ENCODE peak calls at places on chromosomes 2 and 18, in six cellular contexts. One of them, this sample, is unnamed.

GRCh38 chr2:19851116-19851515 is 50.7 kb downstream of the TTC32 start:
- DNase-seq in K562: no peak
- DNase-seq in HepG2: no peak
- DNase-seq in H1: peak
- DNase-seq in HCT116: no peak
- DNase-seq in SK-N-SH: no peak
- DNase-seq in this sample: no peak

GRCh38 chr2:230416061-230416721 is at the start of gene SP100:
- DNase-seq in K562: peak
- DNase-seq in HepG2: peak
- DNase-seq in H1: no peak
- DNase-seq in HCT116: peak
- DNase-seq in SK-N-SH: no peak
- DNase-seq in this sample: peak

GRCh38 chr2:112182581-112183034 is 44.4 kb downstream of the FBLN7 start:
- DNase-seq in K562: no peak
- DNase-seq in HepG2: no peak
- DNase-seq in H1: no peak
- DNase-seq in HCT116: no peak
- DNase-seq in SK-N-SH: no peak
- DNase-seq in this sample: no peak

GRCh38 chr2:144516981-144517824 is 2.7 kb downstream of the ZEB2 start:
- DNase-seq in K562: peak
- DNase-seq in HepG2: no peak
- DNase-seq in H1: peak
- DNase-seq in HCT116: no peak
- DNase-seq in SK-N-SH: peak
- DNase-seq in this sample: no peak

GRCh38 chr2:88058226-88058625 is 2.6 kb upstream of the KRCC1 start:
- DNase-seq in K562: no peak
- DNase-seq in HepG2: no peak
- DNase-seq in H1: no peak
- DNase-seq in HCT116: no peak
- DNase-seq in SK-N-SH: no peak
- DNase-seq in this sample: no peak

GRCh38 chr2:97766567-97766966 is 53.2 kb downstream of the ZAP70 start:
- DNase-seq in K562: no peak
- DNase-seq in HepG2: no peak
- DNase-seq in H1: no peak
- DNase-seq in HCT116: no peak
- DNase-seq in SK-N-SH: no peak
- DNase-seq in this sample: no peak

GRCh38 chr18:13381907-13382682 is 163.5 kb downstream of the LDLRAD4 start:
- DNase-seq in K562: no peak
- DNase-seq in HepG2: no peak
- DNase-seq in H1: no peak
- DNase-seq in HCT116: no peak
- DNase-seq in SK-N-SH: peak
- DNase-seq in this sample: no peak

GRCh38 chr2:33518200-33518599 is 41.8 kb downstream of the RASGRP3 start:
- DNase-seq in K562: no peak
- DNase-seq in HepG2: no peak
- DNase-seq in H1: no peak
- DNase-seq in HCT116: no peak
- DNase-seq in SK-N-SH: no peak
- DNase-seq in this sample: no peak

DNA sequence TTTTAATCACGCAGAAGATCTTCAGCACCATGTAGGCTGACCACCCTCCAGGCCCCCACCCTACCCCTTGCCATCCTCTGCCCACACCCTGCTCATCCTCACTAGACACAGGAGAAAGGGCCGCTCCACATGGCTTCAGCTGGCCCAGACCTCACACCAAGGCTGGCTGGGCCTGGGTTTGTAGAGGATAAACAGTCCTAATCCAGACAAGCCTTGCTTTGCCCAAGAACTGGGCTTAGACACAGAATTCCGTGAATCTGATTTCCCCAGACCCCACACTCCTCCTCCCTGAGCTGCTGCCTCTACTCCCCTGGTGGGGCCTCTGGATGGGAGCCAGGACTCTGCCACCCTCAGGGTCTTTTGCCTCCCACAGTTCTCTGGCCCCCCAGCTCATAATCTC is 185.3 kb downstream of the CYP26B1 start:
- DNase-seq in K562: no peak
- DNase-seq in HepG2: no peak
- DNase-seq in H1: no peak
- DNase-seq in HCT116: no peak
- DNase-seq in SK-N-SH: no peak
- DNase-seq in this sample: no peak
- TF ChIP-seq JUND in K562: no peak
- TF ChIP-seq JUND in HepG2: no peak
- TF ChIP-seq JUND in H1: no peak
- TF ChIP-seq JUND in HCT116: no peak
- TF ChIP-seq JUND in SK-N-SH: no peak
- TF ChIP-seq JUND in this sample: no peak

DNA sequence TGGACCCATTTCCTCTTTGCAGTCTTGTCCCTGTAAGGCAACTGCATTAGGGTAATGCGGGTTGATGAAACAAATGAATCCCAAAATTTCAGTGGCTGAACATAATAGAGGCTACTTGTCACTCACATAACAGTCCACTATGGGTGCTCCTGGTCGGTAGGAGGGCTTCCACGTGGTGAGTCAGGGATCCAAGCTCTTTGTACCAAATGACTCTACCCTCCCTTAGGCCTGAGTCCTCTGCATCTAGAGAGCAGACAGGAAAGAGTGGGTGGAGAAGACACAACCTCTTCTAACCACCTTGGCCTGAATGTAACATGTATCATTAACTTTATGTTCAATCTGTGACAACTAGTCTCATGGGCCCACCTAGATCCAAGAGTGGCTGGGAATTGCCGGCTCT is 86.2 kb upstream of the HAAO start:
- DNase-seq in K562: no peak
- DNase-seq in HepG2: no peak
- DNase-seq in H1: no peak
- DNase-seq in HCT116: no peak
- DNase-seq in SK-N-SH: no peak
- DNase-seq in this sample: no peak
- TF ChIP-seq JUND in K562: no peak
- TF ChIP-seq JUND in HepG2: no peak
- TF ChIP-seq JUND in H1: no peak
- TF ChIP-seq JUND in HCT116: no peak
- TF ChIP-seq JUND in SK-N-SH: no peak
- TF ChIP-seq JUND in this sample: no peak

DNA sequence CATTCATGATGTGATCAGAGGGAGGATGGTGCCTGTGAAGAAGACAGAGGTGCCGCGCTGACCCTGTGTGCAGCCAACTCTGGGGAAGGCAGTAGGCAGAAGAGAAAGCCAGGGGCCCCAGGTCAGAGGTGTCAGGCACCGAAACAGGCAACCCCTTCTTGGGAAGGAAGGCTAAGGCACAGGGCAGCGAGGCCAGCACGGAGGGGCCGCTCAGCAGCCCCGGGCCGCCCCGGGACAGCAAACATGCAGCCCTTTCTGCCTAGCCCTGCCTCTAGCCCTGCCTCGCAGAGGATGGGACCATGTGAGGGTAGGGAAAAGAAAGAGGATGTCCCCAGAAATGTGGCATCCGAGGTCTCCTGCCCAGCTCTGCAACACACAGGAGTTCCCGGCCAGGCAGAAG is 7.7 kb upstream of the MAL start:
- DNase-seq in K562: no peak
- DNase-seq in HepG2: no peak
- DNase-seq in H1: no peak
- DNase-seq in HCT116: no peak
- DNase-seq in SK-N-SH: no peak
- DNase-seq in this sample: no peak
- TF ChIP-seq JUND in K562: no peak
- TF ChIP-seq JUND in HepG2: no peak
- TF ChIP-seq JUND in H1: no peak
- TF ChIP-seq JUND in HCT116: no peak
- TF ChIP-seq JUND in SK-N-SH: no peak
- TF ChIP-seq JUND in this sample: no peak

GRCh38 chr2:127229555-127229954 is 9.5 kb upstream of the CYP27C1 start:
- DNase-seq in K562: no peak
- DNase-seq in HepG2: no peak
- DNase-seq in H1: no peak
- DNase-seq in HCT116: no peak
- DNase-seq in SK-N-SH: no peak
- DNase-seq in this sample: no peak

GRCh38 chr2:127226132-127226519 is 6.0 kb upstream of the CYP27C1 start:
- DNase-seq in K562: no peak
- DNase-seq in HepG2: no peak
- DNase-seq in H1: no peak
- DNase-seq in HCT116: no peak
- DNase-seq in SK-N-SH: no peak
- DNase-seq in this sample: no peak

GRCh38 chr2:127228102-127228501 is 8.0 kb upstream of the CYP27C1 start:
- DNase-seq in K562: no peak
- DNase-seq in HepG2: no peak
- DNase-seq in H1: no peak
- DNase-seq in HCT116: no peak
- DNase-seq in SK-N-SH: no peak
- DNase-seq in this sample: no peak

GRCh38 chr2:127226520-127227263 is 6.6 kb upstream of the CYP27C1 start:
- DNase-seq in K562: no peak
- DNase-seq in HepG2: peak
- DNase-seq in H1: no peak
- DNase-seq in HCT116: peak
- DNase-seq in SK-N-SH: no peak
- DNase-seq in this sample: peak

DNA sequence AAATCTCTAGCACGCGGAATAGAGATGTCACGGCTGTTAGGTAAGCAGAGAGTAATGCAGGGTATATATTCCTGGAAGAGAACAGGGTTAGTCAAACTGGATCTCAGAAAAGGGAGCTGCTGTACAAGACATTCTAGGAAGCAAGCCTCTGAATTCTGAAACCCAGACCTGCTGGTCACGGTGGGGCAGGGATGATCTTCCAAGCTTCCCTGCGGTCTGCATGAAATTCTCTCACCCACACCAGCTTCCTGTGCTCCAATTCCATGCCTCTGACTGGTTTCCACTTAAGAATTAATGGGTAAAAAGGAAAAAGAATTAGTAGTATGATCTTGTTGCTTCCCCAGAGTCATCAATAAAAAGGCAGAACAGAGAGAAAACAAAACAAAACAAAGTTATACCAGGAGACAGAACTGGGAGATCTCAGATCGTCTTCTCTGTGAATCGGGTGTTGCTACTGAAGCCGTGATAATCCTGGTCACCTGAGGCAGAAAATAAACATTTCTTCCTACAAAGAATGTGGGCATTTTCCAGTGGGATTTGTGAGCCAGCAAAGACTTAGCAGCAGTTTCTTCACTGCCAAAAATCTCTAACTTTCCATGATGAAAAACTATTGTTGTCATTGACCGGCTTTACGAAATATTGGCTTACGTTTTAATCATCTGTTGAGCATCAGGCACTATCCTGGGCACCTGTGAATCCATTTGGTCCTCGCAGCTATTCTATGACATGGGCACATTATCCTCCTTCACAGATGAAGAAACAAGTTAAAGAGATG is 5.3 kb upstream of the CYP27C1 start:
- DNase-seq in K562: no peak
- DNase-seq in HepG2: no peak
- DNase-seq in H1: no peak
- DNase-seq in HCT116: no peak
- DNase-seq in SK-N-SH: no peak
- DNase-seq in this sample: no peak
- TF ChIP-seq JUND in K562: no peak
- TF ChIP-seq JUND in HepG2: no peak
- TF ChIP-seq JUND in H1: no peak
- TF ChIP-seq JUND in HCT116: no peak
- TF ChIP-seq JUND in SK-N-SH: no peak
- TF ChIP-seq JUND in this sample: no peak

DNA sequence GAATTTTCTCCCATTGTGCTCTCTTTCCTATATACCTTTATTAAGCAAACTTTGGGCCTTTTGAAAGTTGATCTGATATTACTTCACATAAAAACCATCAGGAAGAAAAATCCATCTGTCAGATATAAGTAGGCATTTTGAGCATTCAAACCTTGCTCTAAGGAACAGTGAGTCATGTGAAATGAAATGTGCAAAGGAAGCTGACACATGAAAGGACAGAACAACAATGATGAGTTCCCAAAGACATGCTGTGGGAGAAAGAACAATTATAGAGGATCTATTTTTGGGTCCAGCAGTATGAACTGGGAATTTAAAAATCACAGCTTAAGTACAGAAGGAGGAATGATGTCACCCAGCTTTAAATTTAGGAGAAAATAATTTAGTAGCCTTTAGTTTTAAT is 18.1 kb downstream of the CALCRL start:
- DNase-seq in K562: no peak
- DNase-seq in HepG2: no peak
- DNase-seq in H1: no peak
- DNase-seq in HCT116: no peak
- DNase-seq in SK-N-SH: no peak
- DNase-seq in this sample: no peak
- TF ChIP-seq JUND in K562: no peak
- TF ChIP-seq JUND in HepG2: no peak
- TF ChIP-seq JUND in H1: no peak
- TF ChIP-seq JUND in HCT116: no peak
- TF ChIP-seq JUND in SK-N-SH: peak
- TF ChIP-seq JUND in this sample: no peak

GRCh38 chr2:42843131-42843530 is 50.7 kb upstream of the HAAO start:
- DNase-seq in K562: no peak
- DNase-seq in HepG2: no peak
- DNase-seq in H1: no peak
- DNase-seq in HCT116: no peak
- DNase-seq in SK-N-SH: no peak
- DNase-seq in this sample: no peak

GRCh38 chr2:42842418-42842817 is 50.0 kb upstream of the HAAO start:
- DNase-seq in K562: no peak
- DNase-seq in HepG2: no peak
- DNase-seq in H1: no peak
- DNase-seq in HCT116: no peak
- DNase-seq in SK-N-SH: no peak
- DNase-seq in this sample: no peak

GRCh38 chr2:42844366-42844765 is 52.0 kb upstream of the HAAO start:
- DNase-seq in K562: no peak
- DNase-seq in HepG2: no peak
- DNase-seq in H1: no peak
- DNase-seq in HCT116: no peak
- DNase-seq in SK-N-SH: no peak
- DNase-seq in this sample: no peak

GRCh38 chr2:42844901-42845685 is 52.7 kb upstream of the HAAO start:
- DNase-seq in K562: no peak
- DNase-seq in HepG2: no peak
- DNase-seq in H1: no peak
- DNase-seq in HCT116: no peak
- DNase-seq in SK-N-SH: no peak
- DNase-seq in this sample: no peak

DNA sequence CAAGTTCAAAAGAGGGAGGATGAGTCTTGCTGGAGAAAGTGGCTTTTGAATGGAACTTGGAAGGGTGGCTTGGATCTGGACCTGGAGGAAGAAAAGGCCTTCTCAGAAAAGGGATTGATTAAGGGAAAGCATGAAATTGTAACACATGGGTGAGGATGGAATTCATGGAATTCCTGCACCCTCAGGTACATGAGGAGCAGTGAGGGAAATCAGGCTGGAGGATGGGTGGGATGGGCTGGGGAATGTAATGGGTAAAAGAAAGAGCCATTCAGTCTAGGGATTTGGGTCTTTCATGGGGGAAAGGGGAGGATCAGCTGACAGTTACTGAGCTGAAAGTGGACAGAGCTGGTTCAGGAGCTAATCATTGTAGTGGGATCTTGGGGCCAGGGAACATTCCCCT is 51.2 kb upstream of the HAAO start:
- DNase-seq in K562: no peak
- DNase-seq in HepG2: no peak
- DNase-seq in H1: no peak
- DNase-seq in HCT116: no peak
- DNase-seq in SK-N-SH: no peak
- DNase-seq in this sample: no peak
- TF ChIP-seq JUND in K562: no peak
- TF ChIP-seq JUND in HepG2: no peak
- TF ChIP-seq JUND in H1: no peak
- TF ChIP-seq JUND in HCT116: no peak
- TF ChIP-seq JUND in SK-N-SH: no peak
- TF ChIP-seq JUND in this sample: no peak